ENCODE peak calls at places on chromosomes 11 and 22, in four cellular contexts. One of them, this sample, is unnamed.

GRCh38 chr11:66081505-66081904 is 11.4 kb downstream of the PACS1 start:
- DNase-seq in esophagus squamous epithelium: no peak
- DNase-seq in spleen: peak
- DNase-seq in H1: no peak
- DNase-seq in this sample: no peak

GRCh38 chr11:47177229-47177845 is 658 bp upstream of the ARFGAP2 start:
- DNase-seq in esophagus squamous epithelium: no peak
- DNase-seq in spleen: no peak
- DNase-seq in H1: peak
- DNase-seq in this sample: no peak

GRCh38 chr11:134261626-134262488 is 8.5 kb downstream of the ACAD8 start:
- DNase-seq in esophagus squamous epithelium: no peak
- DNase-seq in spleen: no peak
- DNase-seq in H1: peak
- DNase-seq in this sample: no peak

GRCh38 chr22:49015459-49015858 is 812.2 kb downstream of the BRD1 start:
- DNase-seq in esophagus squamous epithelium: no peak
- DNase-seq in spleen: no peak
- DNase-seq in H1: peak
- DNase-seq in this sample: peak

GRCh38 chr11:911031-911889 is 650 bp upstream of the CHID1 start:
- DNase-seq in esophagus squamous epithelium: no peak
- DNase-seq in spleen: peak
- DNase-seq in H1: no peak
- DNase-seq in this sample: no peak

GRCh38 chr11:112504056-112504455 is 243.4 kb upstream of the PLET1 start:
- DNase-seq in esophagus squamous epithelium: no peak
- DNase-seq in spleen: no peak
- DNase-seq in H1: no peak
- DNase-seq in this sample: no peak

GRCh38 chr22:28774378-28774777 is 1.9 kb downstream of the CCDC117 start:
- DNase-seq in esophagus squamous epithelium: no peak
- DNase-seq in spleen: peak
- DNase-seq in H1: no peak
- DNase-seq in this sample: no peak

GRCh38 chr11:60195923-60196368 is 13.1 kb upstream of the MS4A6A start:
- DNase-seq in esophagus squamous epithelium: no peak
- DNase-seq in spleen: no peak
- DNase-seq in H1: no peak
- DNase-seq in this sample: no peak

GRCh38 chr11:1129143-1129665 is 28.5 kb upstream of the MUC5AC start:
- DNase-seq in esophagus squamous epithelium: no peak
- DNase-seq in spleen: no peak
- DNase-seq in H1: no peak
- DNase-seq in this sample: no peak

GRCh38 chr22:37316875-37317371 is 34.6 kb downstream of the CYTH4 start:
- DNase-seq in esophagus squamous epithelium: no peak
- DNase-seq in spleen: peak
- DNase-seq in H1: peak
- DNase-seq in this sample: no peak

GRCh38 chr11:126339866-126340434 is 15.5 kb upstream of the ST3GAL4 start:
- DNase-seq in esophagus squamous epithelium: no peak
- DNase-seq in spleen: peak
- DNase-seq in H1: no peak
- DNase-seq in this sample: no peak

GRCh38 chr11:117671370-117671769 is 125.6 kb downstream of the DSCAML1 start:
- DNase-seq in esophagus squamous epithelium: no peak
- DNase-seq in spleen: no peak
- DNase-seq in H1: no peak
- DNase-seq in this sample: no peak

GRCh38 chr22:31176923-31177322 is 16.9 kb downstream of the RNF185 start:
- DNase-seq in esophagus squamous epithelium: no peak
- DNase-seq in spleen: no peak
- DNase-seq in H1: no peak
- DNase-seq in this sample: no peak

DNA sequence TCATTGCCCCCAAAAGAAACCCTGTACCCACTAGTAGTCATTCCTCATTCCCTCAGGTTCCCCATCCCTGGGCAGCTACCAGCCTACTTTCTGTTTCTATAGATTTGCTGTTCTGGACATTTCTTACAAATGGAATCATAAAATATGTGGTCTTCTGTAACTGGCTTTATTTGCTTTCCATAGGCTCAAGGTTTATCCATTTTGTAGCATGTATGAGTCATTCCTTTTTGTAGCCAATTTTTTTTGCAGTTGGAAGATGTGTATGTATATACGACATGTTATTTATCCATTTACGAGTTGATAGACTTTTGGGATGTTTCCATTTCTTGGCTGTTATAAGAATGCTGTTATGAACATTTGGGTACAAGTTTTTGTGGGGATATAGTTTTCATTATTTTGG is 130.6 kb downstream of the WNT11 start:
- DNase-seq in esophagus squamous epithelium: no peak
- DNase-seq in spleen: no peak
- DNase-seq in H1: no peak
- DNase-seq in this sample: no peak
- H3K27ac ChIP-seq in esophagus squamous epithelium: no peak
- H3K27ac ChIP-seq in spleen: no peak
- H3K27ac ChIP-seq in H1: no peak
- H3K27ac ChIP-seq in this sample: no peak

GRCh38 chr22:46471901-46472721 is 65.3 kb downstream of the CELSR1 start:
- DNase-seq in esophagus squamous epithelium: no peak
- DNase-seq in spleen: no peak
- DNase-seq in H1: no peak
- DNase-seq in this sample: no peak
- TF ChIP-seq CTCF in esophagus squamous epithelium: no peak
- TF ChIP-seq CTCF in spleen: no peak
- TF ChIP-seq CTCF in H1: no peak
- TF ChIP-seq CTCF in this sample: no peak

GRCh38 chr11:45517171-45517770 is 148.2 kb downstream of the CHST1 start:
- DNase-seq in esophagus squamous epithelium: no peak
- DNase-seq in spleen: no peak
- DNase-seq in H1: no peak
- DNase-seq in this sample: no peak

GRCh38 chr11:45512749-45513148 is 152.7 kb downstream of the CHST1 start:
- DNase-seq in esophagus squamous epithelium: no peak
- DNase-seq in spleen: no peak
- DNase-seq in H1: no peak
- DNase-seq in this sample: no peak

GRCh38 chr11:45511566-45511965 is 153.9 kb downstream of the CHST1 start:
- DNase-seq in esophagus squamous epithelium: no peak
- DNase-seq in spleen: no peak
- DNase-seq in H1: no peak
- DNase-seq in this sample: no peak

GRCh38 chr11:45518096-45518852 is 147.1 kb downstream of the CHST1 start:
- DNase-seq in esophagus squamous epithelium: no peak
- DNase-seq in spleen: no peak
- DNase-seq in H1: peak
- DNase-seq in this sample: no peak

DNA sequence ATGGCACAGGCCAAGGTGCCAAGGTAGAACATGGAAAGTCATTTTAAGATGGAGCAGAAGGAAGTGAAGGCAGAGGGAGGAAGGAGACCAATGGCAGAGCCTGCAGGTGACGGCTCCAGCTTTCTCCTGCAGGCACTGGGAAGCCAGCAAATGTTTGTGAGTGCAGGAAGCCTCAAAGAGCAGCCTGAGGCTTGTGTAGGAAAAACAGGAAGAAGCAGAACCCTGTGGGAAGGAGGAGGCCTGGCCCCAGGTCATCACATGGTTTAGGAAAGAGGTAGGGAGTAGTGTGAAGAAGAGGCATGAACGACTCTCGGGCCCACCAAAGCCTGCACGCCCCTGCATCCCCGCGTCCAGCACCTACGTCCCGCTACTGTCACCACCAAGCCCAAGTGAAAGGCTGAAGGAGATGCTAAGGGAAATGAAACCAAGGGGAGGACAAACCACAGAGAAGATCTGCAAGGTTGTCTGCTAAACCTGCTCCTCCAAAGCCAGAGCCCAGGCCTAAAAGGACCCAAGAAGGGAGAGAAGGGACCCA is 151.5 kb downstream of the CHST1 start:
- DNase-seq in esophagus squamous epithelium: no peak
- DNase-seq in spleen: no peak
- DNase-seq in H1: no peak
- DNase-seq in this sample: no peak
- H3K27ac ChIP-seq in esophagus squamous epithelium: no peak
- H3K27ac ChIP-seq in spleen: no peak
- H3K27ac ChIP-seq in H1: no peak
- H3K27ac ChIP-seq in this sample: no peak

GRCh38 chr22:50640857-50641647 is 13.1 kb upstream of the ARSA start:
- DNase-seq in esophagus squamous epithelium: no peak
- DNase-seq in spleen: no peak
- DNase-seq in H1: peak
- DNase-seq in this sample: no peak

DNA sequence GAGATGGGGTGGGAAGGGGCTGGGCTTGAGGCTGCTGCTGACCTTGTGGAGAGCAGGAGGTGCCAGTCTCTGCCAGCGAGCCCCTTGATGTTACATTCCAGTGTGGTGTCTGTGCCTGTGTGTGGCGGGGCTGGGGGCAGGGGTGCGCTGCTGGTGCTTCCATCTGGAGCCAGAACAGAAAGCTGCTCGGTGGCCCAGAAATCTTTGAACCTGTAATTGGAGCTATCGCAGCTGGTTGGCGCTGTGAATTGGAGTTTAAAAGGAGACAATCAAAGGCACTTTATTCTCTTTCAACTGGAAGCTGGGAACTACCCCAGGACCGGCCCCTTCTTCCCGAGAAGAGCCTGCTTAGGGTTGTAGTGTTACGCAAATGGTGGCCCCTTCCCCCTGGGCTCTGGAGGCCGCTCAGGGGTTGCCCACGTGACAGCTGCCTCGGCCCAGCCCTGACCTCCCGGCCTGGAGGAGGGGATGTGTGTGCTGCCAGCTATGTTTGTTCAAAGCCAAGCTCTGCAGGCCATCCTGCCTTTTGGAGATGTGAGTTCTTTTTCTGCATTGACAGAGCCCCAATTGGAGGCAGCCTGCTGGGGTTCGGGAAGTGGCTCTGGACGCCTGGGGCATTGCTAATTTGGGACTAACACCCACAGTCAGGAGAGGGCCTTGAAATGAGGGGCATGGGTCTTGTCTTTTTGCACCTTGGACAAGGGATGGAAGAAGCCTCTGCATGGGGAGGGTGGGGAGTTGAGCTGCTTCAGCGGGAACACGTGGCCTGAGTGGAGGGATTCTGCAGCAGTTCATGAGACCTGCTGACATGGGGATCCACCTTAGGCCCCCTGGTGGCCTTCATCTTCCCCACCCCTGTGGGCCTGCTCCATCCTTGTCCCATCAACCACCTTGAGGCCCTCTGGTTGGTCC is 14.0 kb upstream of the ARSA start:
- DNase-seq in esophagus squamous epithelium: no peak
- DNase-seq in spleen: no peak
- DNase-seq in H1: peak
- DNase-seq in this sample: no peak
- TF ChIP-seq CTCF in esophagus squamous epithelium: peak
- TF ChIP-seq CTCF in spleen: no peak
- TF ChIP-seq CTCF in H1: peak
- TF ChIP-seq CTCF in this sample: no peak